ENCODE peak calls at places on chromosome 22, in eight cellular contexts. Y is activated CD8-positive, alpha-beta memory T cell treated with anti-CD3 and anti-CD28 coated beads for 24 hours; R is erythroblast; F is non-pigmented ciliary epithelial cell; P is GM13976; S is AG09319; L is HS-5; Z is A172. N is an unnamed sample.

GRCh38 chr22:36925388-36926290 is 12.2 kb downstream of the CSF2RB start:
- DNase-seq in Y (peak), R (no peak), F (no peak), P (peak), S (no peak), L (peak), Z (no peak), N (no peak)

GRCh38 chr22:49395617-49396016 is 432.1 kb downstream of the BRD1 start:
- DNase-seq in Y (no peak), R (no peak), F (no peak), P (no peak), S (no peak), L (no peak), Z (no peak), N (no peak)

GRCh38 chr22:49629586-49630447 is 197.9 kb downstream of the BRD1 start:
- DNase-seq in Y (no peak), R (no peak), F (no peak), P (no peak), S (no peak), L (no peak), Z (peak), N (no peak)

GRCh38 chr22:47333625-47334024 is 571.2 kb downstream of the TBC1D22A start:
- DNase-seq in Y (no peak), R (no peak), F (no peak), P (no peak), S (no peak), L (no peak), Z (peak), N (no peak)

GRCh38 chr22:49423125-49423650 is 404.5 kb downstream of the BRD1 start:
- DNase-seq in Y (no peak), R (no peak), F (no peak), P (no peak), S (no peak), L (no peak), Z (no peak), N (no peak)

GRCh38 chr22:28873183-28873964 is 10.0 kb upstream of the ZNRF3 start:
- DNase-seq in Y (no peak), R (no peak), F (no peak), P (no peak), S (no peak), L (no peak), Z (peak), N (no peak)

GRCh38 chr22:38257650-38258246 is 15.1 kb downstream of the TMEM184B start:
- DNase-seq in Y (no peak), R (no peak), F (no peak), P (no peak), S (no peak), L (no peak), Z (no peak), N (no peak)

GRCh38 chr22:21044931-21045584 is 688 bp upstream of the LRRC74B start:
- DNase-seq in Y (no peak), R (no peak), F (no peak), P (no peak), S (no peak), L (peak), Z (peak), N (peak)

GRCh38 chr22:48576333-48577013 is 1251.2 kb downstream of the BRD1 start:
- DNase-seq in Y (no peak), R (no peak), F (no peak), P (no peak), S (no peak), L (no peak), Z (no peak), N (no peak)

GRCh38 chr22:48574776-48575566 is 1252.7 kb downstream of the BRD1 start:
- DNase-seq in Y (no peak), R (peak), F (no peak), P (no peak), S (no peak), L (no peak), Z (peak), N (no peak)

GRCh38 chr22:50260801-50261614 is 475 bp downstream of the MAPK12 start:
- DNase-seq in Y (peak), R (peak), F (no peak), P (peak), S (no peak), L (no peak), Z (no peak), N (peak)

GRCh38 chr22:39384750-39385480 is 14.7 kb upstream of the TAB1 start:
- DNase-seq in Y (no peak), R (peak), F (no peak), P (no peak), S (no peak), L (no peak), Z (no peak), N (no peak)

GRCh38 chr22:19109198-19110063 is 12.8 kb downstream of the DGCR2 start:
- DNase-seq in Y (no peak), R (peak), F (no peak), P (peak), S (peak), L (peak), Z (no peak), N (peak)

GRCh38 chr22:41782751-41783150 is 17.7 kb upstream of the CCDC134 start:
- DNase-seq in Y (no peak), R (no peak), F (no peak), P (no peak), S (no peak), L (no peak), Z (no peak), N (no peak)

GRCh38 chr22:17232406-17232805 is 13.2 kb upstream of the ADA2 start:
- DNase-seq in Y (no peak), R (no peak), F (no peak), P (no peak), S (no peak), L (no peak), Z (no peak), N (no peak)

GRCh38 chr22:25365491-25366261 is 146.2 kb downstream of the CRYBB2 start:
- DNase-seq in Y (no peak), R (no peak), F (no peak), P (no peak), S (no peak), L (no peak), Z (no peak), N (no peak)

GRCh38 chr22:40031766-40032470 is 37.2 kb downstream of the FAM83F start:
- DNase-seq in Y (no peak), R (no peak), F (no peak), P (no peak), S (no peak), L (no peak), Z (no peak), N (no peak)

GRCh38 chr22:43050995-43051394 is 36.0 kb upstream of the PACSIN2 start:
- DNase-seq in Y (no peak), R (no peak), F (no peak), P (no peak), S (no peak), L (no peak), Z (no peak), N (no peak)

GRCh38 chr22:17818166-17818565 is 43.9 kb upstream of the BID start:
- DNase-seq in Y (no peak), R (no peak), F (no peak), P (no peak), S (no peak), L (no peak), Z (no peak), N (no peak)

N was measured in GDM1.